ENCODE peak calls at places on chromosome 18, in five cellular contexts. One of them, this sample, is unnamed.

GRCh38 chr18:46435031-46435430 is 222.0 kb downstream of the LOXHD1 start:
- DNase-seq in HepG2: no peak
- DNase-seq in H1: no peak
- DNase-seq in K562: no peak
- DNase-seq in HCT116: no peak
- DNase-seq in this sample: no peak

GRCh38 chr18:57943723-57944122 is 100.3 kb upstream of the NEDD4L start:
- DNase-seq in HepG2: no peak
- DNase-seq in H1: no peak
- DNase-seq in K562: no peak
- DNase-seq in HCT116: no peak
- DNase-seq in this sample: no peak

GRCh38 chr18:35875566-35875965 is 96.9 kb upstream of the RMP24 start:
- DNase-seq in HepG2: no peak
- DNase-seq in H1: no peak
- DNase-seq in K562: no peak
- DNase-seq in HCT116: no peak
- DNase-seq in this sample: no peak

GRCh38 chr18:11387880-11388279 is 221.5 kb upstream of the SLC35G4 start:
- DNase-seq in HepG2: peak; percentile 76
- DNase-seq in H1: no peak
- DNase-seq in K562: peak; percentile 42
- DNase-seq in HCT116: peak; percentile 70
- DNase-seq in this sample: no peak

GRCh38 chr18:54742654-54743053 is 85.6 kb upstream of the RAB27B start:
- DNase-seq in HepG2: no peak
- DNase-seq in H1: no peak
- DNase-seq in K562: no peak
- DNase-seq in HCT116: no peak
- DNase-seq in this sample: no peak

GRCh38 chr18:75273817-75274216 is 63.2 kb downstream of the TSHZ1 start:
- DNase-seq in HepG2: no peak
- DNase-seq in H1: no peak
- DNase-seq in K562: no peak
- DNase-seq in HCT116: no peak
- DNase-seq in this sample: no peak

GRCh38 chr18:28147674-28148171 is 29.2 kb downstream of the CDH2 start:
- DNase-seq in HepG2: peak; percentile 24
- DNase-seq in H1: no peak
- DNase-seq in K562: no peak
- DNase-seq in HCT116: no peak
- DNase-seq in this sample: no peak

GRCh38 chr18:10860937-10861336 is 288.4 kb downstream of the PIEZO2 start:
- DNase-seq in HepG2: no peak
- DNase-seq in H1: no peak
- DNase-seq in K562: no peak
- DNase-seq in HCT116: no peak
- DNase-seq in this sample: no peak

GRCh38 chr18:75638597-75639467 is 211.3 kb upstream of the SMIM21 start:
- DNase-seq in HepG2: no peak
- DNase-seq in H1: peak; percentile 21
- DNase-seq in K562: no peak
- DNase-seq in HCT116: no peak
- DNase-seq in this sample: no peak

GRCh38 chr18:68826111-68826510 is 28.2 kb downstream of the CCDC102B start:
- DNase-seq in HepG2: no peak
- DNase-seq in H1: no peak
- DNase-seq in K562: no peak
- DNase-seq in HCT116: no peak
- DNase-seq in this sample: no peak

GRCh38 chr18:31042391-31043181 is at the start of gene DSC3:
- DNase-seq in HepG2: no peak
- DNase-seq in H1: no peak
- DNase-seq in K562: no peak
- DNase-seq in HCT116: no peak
- DNase-seq in this sample: no peak
- TF ChIP-seq EZH2 in HepG2: no peak
- TF ChIP-seq EZH2 in H1: no peak
- TF ChIP-seq EZH2 in K562: no peak
- TF ChIP-seq EZH2 in HCT116: no peak
- TF ChIP-seq EZH2 in this sample: no peak

GRCh38 chr18:23422751-23423418 is 30.2 kb upstream of the RIOK3 start:
- DNase-seq in HepG2: peak; percentile 66
- DNase-seq in H1: no peak
- DNase-seq in K562: peak; percentile 65
- DNase-seq in HCT116: peak; percentile 78
- DNase-seq in this sample: no peak
- H3K9ac ChIP-seq in HepG2: no peak overlapping the region
- H3K9ac ChIP-seq in H1: no peak overlapping the region
- H3K9ac ChIP-seq in K562: no peak overlapping the region
- H3K9ac ChIP-seq in HCT116: no peak overlapping the region
- H3K9ac ChIP-seq in this sample: no peak overlapping the region

DNA sequence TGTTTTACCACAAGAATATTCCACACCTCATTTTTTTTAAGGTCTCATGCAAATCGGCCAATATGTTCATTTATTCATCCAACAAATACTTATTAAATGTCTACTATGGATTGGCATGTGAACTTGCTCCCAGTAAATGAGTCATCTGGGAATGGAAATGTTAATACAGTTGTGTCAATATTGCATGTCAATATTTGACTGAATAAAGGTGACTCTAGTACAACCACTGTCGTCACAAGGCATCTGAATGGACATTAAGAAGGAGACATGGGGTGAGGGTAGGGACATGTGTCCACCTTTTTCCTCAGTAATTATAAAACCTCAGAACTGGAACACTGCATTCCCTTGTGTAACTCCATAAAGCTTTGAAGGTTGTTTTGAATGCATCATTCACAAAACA is 365.4 kb downstream of the ADCYAP1 start:
- DNase-seq in HepG2: peak; percentile 47
- DNase-seq in H1: no peak
- DNase-seq in K562: no peak
- DNase-seq in HCT116: no peak
- DNase-seq in this sample: no peak
- TF ChIP-seq POLR2AphosphoS5 in HepG2: no peak
- TF ChIP-seq POLR2AphosphoS5 in H1: no peak
- TF ChIP-seq POLR2AphosphoS5 in K562: no peak
- TF ChIP-seq POLR2AphosphoS5 in HCT116: no peak
- TF ChIP-seq POLR2AphosphoS5 in this sample: no peak

DNA sequence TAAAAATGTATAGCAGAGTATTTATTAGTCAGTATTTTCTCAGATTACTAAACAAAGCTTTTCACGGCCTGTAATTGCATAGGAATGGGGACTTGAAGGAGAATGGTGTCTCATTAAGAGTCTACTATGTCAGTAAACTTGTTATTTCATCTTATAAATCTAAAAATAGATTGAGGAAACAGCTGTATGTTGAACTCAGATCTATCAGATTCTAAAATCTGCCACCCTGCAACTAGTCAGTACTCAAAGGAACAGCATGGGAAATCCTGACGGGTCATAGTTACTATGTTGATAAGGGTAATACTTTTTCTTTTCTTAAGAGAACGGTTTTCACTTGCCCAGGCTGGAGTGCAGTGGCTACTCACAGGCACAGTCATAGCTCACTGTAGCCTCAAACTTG is 70.2 kb upstream of the EMILIN2 start:
- DNase-seq in HepG2: no peak
- DNase-seq in H1: no peak
- DNase-seq in K562: no peak
- DNase-seq in HCT116: no peak
- DNase-seq in this sample: no peak
- TF ChIP-seq EZH2 in HepG2: no peak
- TF ChIP-seq EZH2 in H1: no peak
- TF ChIP-seq EZH2 in K562: no peak
- TF ChIP-seq EZH2 in HCT116: no peak
- TF ChIP-seq EZH2 in this sample: no peak

GRCh38 chr18:62506495-62507143 is 16.2 kb upstream of the ZCCHC2 start:
- DNase-seq in HepG2: no peak
- DNase-seq in H1: no peak
- DNase-seq in K562: no peak
- DNase-seq in HCT116: no peak
- DNase-seq in this sample: no peak
- H3K9ac ChIP-seq in HepG2: no peak overlapping the region
- H3K9ac ChIP-seq in H1: no peak overlapping the region
- H3K9ac ChIP-seq in K562: peak overlapping the region; percentile 41
- H3K9ac ChIP-seq in HCT116: no peak overlapping the region
- H3K9ac ChIP-seq in this sample: no peak overlapping the region

GRCh38 chr18:48036191-48036590 is 105.7 kb upstream of the SMAD2 start:
- DNase-seq in HepG2: no peak
- DNase-seq in H1: no peak
- DNase-seq in K562: no peak
- DNase-seq in HCT116: no peak
- DNase-seq in this sample: no peak
- TF ChIP-seq POLR2AphosphoS5 in HepG2: no peak
- TF ChIP-seq POLR2AphosphoS5 in H1: no peak
- TF ChIP-seq POLR2AphosphoS5 in K562: no peak
- TF ChIP-seq POLR2AphosphoS5 in HCT116: no peak
- TF ChIP-seq POLR2AphosphoS5 in this sample: no peak

GRCh38 chr18:79856119-79857080 is 58.7 kb downstream of the KCNG2 start:
- DNase-seq in HepG2: no peak
- DNase-seq in H1: peak; percentile 27
- DNase-seq in K562: no peak
- DNase-seq in HCT116: no peak
- DNase-seq in this sample: no peak
- TF ChIP-seq EZH2 in HepG2: peak; percentile 30
- TF ChIP-seq EZH2 in H1: no peak
- TF ChIP-seq EZH2 in K562: no peak
- TF ChIP-seq EZH2 in HCT116: no peak
- TF ChIP-seq EZH2 in this sample: no peak

GRCh38 chr18:61187971-61188370 is 145.3 kb upstream of the CDH20 start:
- DNase-seq in HepG2: no peak
- DNase-seq in H1: no peak
- DNase-seq in K562: no peak
- DNase-seq in HCT116: no peak
- DNase-seq in this sample: no peak
- H3K9ac ChIP-seq in HepG2: no peak overlapping the region
- H3K9ac ChIP-seq in H1: no peak overlapping the region
- H3K9ac ChIP-seq in K562: no peak overlapping the region
- H3K9ac ChIP-seq in HCT116: no peak overlapping the region
- H3K9ac ChIP-seq in this sample: no peak overlapping the region

This sample was measured in SK-N-MC.